ENCODE peak calls at places on chromosomes 7 and 10, in ten cellular contexts. I, B, T, J, P, Y, Q, O, A and V are unnamed samples.

GRCh38 chr7:75727881-75728592 is 10.7 kb downstream of the HIP1 start:
- DNase-seq in I (no peak), B (peak; percentile 80), T (peak; percentile 52), J (peak; percentile 55), P (no peak), Y (peak; percentile 91), Q (no peak), O (peak; percentile 29), A (peak; percentile 78), V (no peak)

GRCh38 chr10:3525832-3526449 is 259.1 kb downstream of the KLF6 start:
- DNase-seq in I (no peak), B (peak; percentile 39), T (peak; percentile 98), J (no peak), P (peak; percentile 41), Y (peak; percentile 13), Q (peak; percentile 71), O (no peak), A (no peak), V (no peak)

GRCh38 chr7:91630581-91631370 is 249.7 kb downstream of the MTERF1 start:
- DNase-seq in I (no peak), B (no peak), T (no peak), J (no peak), P (no peak), Y (no peak), Q (no peak), O (no peak), A (no peak), V (no peak)

GRCh38 chr7:37040330-37040729 is 316.0 kb upstream of the AOAH start:
- DNase-seq in I (no peak), B (no peak), T (no peak), J (no peak), P (no peak), Y (no peak), Q (no peak), O (no peak), A (no peak), V (no peak)

GRCh38 chr7:150346922-150347321 is 5.5 kb upstream of the RARRES2 start:
- DNase-seq in I (no peak), B (no peak), T (no peak), J (no peak), P (no peak), Y (no peak), Q (no peak), O (no peak), A (no peak), V (no peak)

GRCh38 chr7:114708646-114709045 is 213.2 kb upstream of the MDFIC start:
- DNase-seq in I (no peak), B (peak; percentile 13), T (no peak), J (no peak), P (no peak), Y (no peak), Q (no peak), O (no peak), A (no peak), V (no peak)

GRCh38 chr10:15369642-15370211 is 1.4 kb downstream of the FAM171A1 start:
- DNase-seq in I (no peak), B (peak; percentile 26), T (no peak), J (peak; percentile 59), P (no peak), Y (no peak), Q (no peak), O (no peak), A (no peak), V (no peak)

GRCh38 chr7:130822642-130823041 is 88.6 kb upstream of the KLF14 start:
- DNase-seq in I (no peak), B (no peak), T (no peak), J (no peak), P (no peak), Y (no peak), Q (no peak), O (no peak), A (no peak), V (no peak)

GRCh38 chr10:91924212-91925021 is 847 bp downstream of the BTAF1 start:
- DNase-seq in I (no peak), B (no peak), T (no peak), J (no peak), P (no peak), Y (no peak), Q (no peak), O (no peak), A (no peak), V (no peak)

GRCh38 chr7:132491546-132491945 is 84.7 kb downstream of the PLXNA4 start:
- DNase-seq in I (no peak), B (no peak), T (no peak), J (no peak), P (no peak), Y (no peak), Q (no peak), O (no peak), A (no peak), V (no peak)

GRCh38 chr10:72298774-72299519 is 25.2 kb downstream of the DDIT4 start:
- DNase-seq in I (no peak), B (no peak), T (no peak), J (no peak), P (no peak), Y (no peak), Q (no peak), O (no peak), A (peak; percentile 86), V (no peak)

GRCh38 chr7:73521636-73522080 is 435 bp downstream of the BAZ1B start:
- DNase-seq in I (no peak), B (peak; percentile 49), T (peak; percentile 64), J (peak; percentile 75), P (peak; percentile 91), Y (peak; percentile 13), Q (peak; percentile 55), O (peak; percentile 81), A (no peak), V (no peak)
- TF ChIP-seq POLR2A in I (peak; percentile 67), B (no peak), T (peak; percentile 37), J (no peak), P (no peak), Y (peak; percentile 29), Q (no peak), O (no peak), A (no peak), V (no peak)

GRCh38 chr7:142797799-142798377 is 27.1 kb downstream of the PRSS2 start:
- DNase-seq in I (no peak), B (no peak), T (no peak), J (peak; percentile 40), P (no peak), Y (no peak), Q (no peak), O (no peak), A (no peak), V (peak; percentile 77)
- H3K27ac ChIP-seq in I (peak overlapping the region; percentile 62), B (no peak overlapping the region), T (no peak overlapping the region), J (no peak overlapping the region), P (no peak overlapping the region), Y (no peak overlapping the region), Q (no peak overlapping the region), O (peak overlapping the region; percentile 14), A (peak overlapping the region; percentile 94), V (peak overlapping the region; percentile 70)

GRCh38 chr7:100546129-100546867 is 7.3 kb downstream of the AGFG2 start:
- DNase-seq in I (no peak), B (peak; percentile 45), T (peak; percentile 63), J (no peak), P (no peak), Y (peak; percentile 96), Q (no peak), O (no peak), A (no peak), V (no peak)

GRCh38 chr7:100544386-100544785 is 5.4 kb downstream of the AGFG2 start:
- DNase-seq in I (no peak), B (no peak), T (no peak), J (no peak), P (no peak), Y (peak; percentile 76), Q (no peak), O (no peak), A (no peak), V (no peak)

GRCh38 chr7:100546868-100547800 is 8.1 kb downstream of the AGFG2 start:
- DNase-seq in I (no peak), B (peak; percentile 34), T (no peak), J (no peak), P (peak; percentile 67), Y (no peak), Q (no peak), O (no peak), A (no peak), V (no peak)

GRCh38 chr7:100544949-100545635 is 6.1 kb downstream of the AGFG2 start:
- DNase-seq in I (no peak), B (peak; percentile 55), T (no peak), J (no peak), P (no peak), Y (peak; percentile 86), Q (peak; percentile 43), O (no peak), A (no peak), V (no peak)

DNA sequence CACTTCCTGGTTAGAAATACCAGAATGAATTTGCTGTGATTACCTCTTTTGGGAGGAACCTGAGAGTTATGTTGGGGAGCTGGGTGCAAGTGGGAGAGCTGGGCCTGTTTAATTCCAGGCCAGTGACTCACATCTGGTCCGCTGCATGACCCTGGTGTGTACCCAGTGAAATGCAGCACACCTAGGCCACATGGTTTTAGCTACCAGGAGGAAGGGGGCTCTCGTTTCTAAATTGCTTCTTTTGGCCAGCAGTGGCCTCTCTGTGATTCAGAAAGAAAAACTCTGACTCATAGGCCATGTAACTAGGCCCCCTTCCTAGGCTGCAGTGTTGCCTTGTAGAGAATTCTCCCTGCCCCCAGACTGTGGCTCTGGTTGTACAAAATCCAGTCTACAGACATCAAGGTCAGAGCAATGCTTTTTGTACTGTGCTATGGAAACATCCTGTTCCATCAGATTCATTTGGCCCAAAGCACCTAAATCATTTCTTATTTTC is 6.7 kb downstream of the AGFG2 start:
- DNase-seq in I (peak; percentile 83), B (peak; percentile 74), T (peak; percentile 93), J (no peak), P (peak; percentile 74), Y (peak; percentile 95), Q (peak; percentile 89), O (no peak), A (no peak), V (no peak)
- TF ChIP-seq POLR2A in I (peak; percentile 63), B (no peak), T (no peak), J (no peak), P (no peak), Y (no peak), Q (no peak), O (no peak), A (no peak), V (no peak)

GRCh38 chr10:29634764-29635625 is at the start of gene SVIL:
- DNase-seq in I (no peak), B (peak; percentile 18), T (no peak), J (no peak), P (no peak), Y (peak; percentile 61), Q (peak; percentile 60), O (peak; percentile 78), A (no peak), V (peak; percentile 93)

GRCh38 chr10:29635711-29636144 is 957 bp upstream of the SVIL start:
- DNase-seq in I (peak; percentile 27), B (no peak), T (no peak), J (no peak), P (no peak), Y (peak; percentile 87), Q (no peak), O (no peak), A (no peak), V (peak; percentile 70)

GRCh38 chr10:29634105-29634504 is 666 bp downstream of the SVIL start:
- DNase-seq in I (no peak), B (no peak), T (no peak), J (no peak), P (no peak), Y (no peak), Q (no peak), O (no peak), A (no peak), V (no peak)

GRCh38 chr10:29636178-29636577 is 1.4 kb upstream of the SVIL start:
- DNase-seq in I (peak; percentile 15), B (no peak), T (no peak), J (no peak), P (no peak), Y (no peak), Q (no peak), O (no peak), A (no peak), V (peak; percentile 11)

GRCh38 chr10:29637537-29637936 is 2.8 kb upstream of the SVIL start:
- DNase-seq in I (no peak), B (no peak), T (no peak), J (no peak), P (no peak), Y (no peak), Q (no peak), O (no peak), A (no peak), V (no peak)
- H3K27ac ChIP-seq in I (no peak overlapping the region), B (no peak overlapping the region), T (no peak overlapping the region), J (no peak overlapping the region), P (no peak overlapping the region), Y (no peak overlapping the region), Q (no peak overlapping the region), O (no peak overlapping the region), A (no peak overlapping the region), V (peak overlapping the region; percentile 74)